ENCODE peak calls at places on chromosomes 1 and 21, in six cellular contexts. W, Q, I, X, C and Y are unnamed samples.

GRCh38 chr1:93180723-93181613 is at the start of gene CCDC18:
- DNase-seq in W (peak), Q (no peak), I (no peak), X (no peak), C (peak), Y (no peak)

GRCh38 chr1:236850580-236850979 is 55.5 kb downstream of the MTR start:
- DNase-seq in W (no peak), Q (peak), I (no peak), X (no peak), C (no peak), Y (no peak)

GRCh38 chr1:7418442-7419080 is 352.5 kb upstream of the VAMP3 start:
- DNase-seq in W (no peak), Q (peak), I (peak), X (no peak), C (no peak), Y (peak)

GRCh38 chr1:116574581-116575291 is 3.9 kb upstream of the CD58 start:
- DNase-seq in W (peak), Q (no peak), I (no peak), X (peak), C (peak), Y (no peak)

GRCh38 chr1:112721966-112722524 is 6.9 kb upstream of the PPM1J start:
- DNase-seq in W (no peak), Q (peak), I (no peak), X (no peak), C (no peak), Y (no peak)

GRCh38 chr1:164559342-164560070 is 522 bp downstream of the PBX1 start:
- DNase-seq in W (no peak), Q (peak), I (no peak), X (peak), C (peak), Y (no peak)

GRCh38 chr1:184419734-184420161 is 32.9 kb downstream of the C1orf21 start:
- DNase-seq in W (no peak), Q (no peak), I (no peak), X (no peak), C (no peak), Y (no peak)

GRCh38 chr21:31397939-31398338 is 53.9 kb upstream of the TIAM1 start:
- DNase-seq in W (no peak), Q (no peak), I (no peak), X (no peak), C (no peak), Y (no peak)

DNA sequence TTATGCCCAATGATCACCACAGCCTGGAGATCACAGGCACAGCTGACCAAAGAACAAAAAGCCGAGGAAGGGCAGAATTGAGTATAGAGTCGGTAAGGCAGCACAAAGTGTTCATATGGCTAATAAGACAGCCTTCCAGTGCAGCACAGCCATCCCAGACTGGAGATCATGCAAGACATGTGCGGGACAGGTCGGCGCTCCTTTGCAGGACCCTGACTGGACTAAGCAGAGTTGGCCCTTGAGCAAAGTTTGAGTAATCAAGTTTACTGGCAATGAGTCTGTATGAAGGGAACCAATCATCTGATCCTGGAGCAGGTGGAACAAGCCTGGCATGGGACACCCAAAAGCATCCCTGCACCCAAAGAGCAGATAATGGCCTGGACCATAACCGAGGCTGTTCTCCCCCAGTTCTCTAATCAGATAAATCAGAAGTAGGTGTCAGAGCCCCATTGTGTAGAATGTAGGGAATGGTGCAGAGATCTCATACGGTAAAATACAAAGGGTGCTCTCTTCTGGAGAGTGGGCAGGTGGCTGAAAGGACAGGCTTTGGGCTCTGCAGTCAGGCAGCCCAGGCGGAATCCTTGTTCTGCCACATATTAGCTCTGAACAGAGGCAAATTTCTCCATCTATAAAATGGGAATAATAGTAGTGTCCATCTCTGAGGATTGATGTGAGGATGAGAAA is 10.7 kb upstream of the DNASE2B start:
- DNase-seq in W (no peak), Q (no peak), I (no peak), X (no peak), C (no peak), Y (no peak)
- TF ChIP-seq CTCF in W (no peak), Q (no peak), I (no peak), X (no peak), C (peak), Y (no peak)

GRCh38 chr1:18575620-18576019 is 55.0 kb upstream of the PAX7 start:
- DNase-seq in W (peak), Q (no peak), I (peak), X (no peak), C (peak), Y (peak)
- TF ChIP-seq CTCF in W (peak), Q (peak), I (peak), X (peak), C (peak), Y (peak)

GRCh38 chr1:26537951-26538352 is 8.4 kb downstream of the RPS6KA1 start:
- DNase-seq in W (peak), Q (no peak), I (peak), X (no peak), C (peak), Y (no peak)
- TF ChIP-seq CTCF in W (peak), Q (no peak), I (no peak), X (no peak), C (peak), Y (peak)

GRCh38 chr1:18324246-18324645 is 156.5 kb upstream of the KLHDC7A start:
- DNase-seq in W (no peak), Q (no peak), I (no peak), X (no peak), C (no peak), Y (no peak)
- TF ChIP-seq CTCF in W (no peak), Q (no peak), I (no peak), X (no peak), C (no peak), Y (peak)

GRCh38 chr1:181103404-181103803 is 14.9 kb downstream of the IER5 start:
- DNase-seq in W (no peak), Q (no peak), I (no peak), X (no peak), C (peak), Y (no peak)

GRCh38 chr1:181102841-181103240 is 14.3 kb downstream of the IER5 start:
- DNase-seq in W (no peak), Q (no peak), I (no peak), X (no peak), C (no peak), Y (no peak)

GRCh38 chr1:181104790-181105133 is 16.3 kb downstream of the IER5 start:
- DNase-seq in W (no peak), Q (no peak), I (no peak), X (peak), C (peak), Y (peak)

GRCh38 chr1:181105134-181106021 is 16.9 kb downstream of the IER5 start:
- DNase-seq in W (peak), Q (peak), I (peak), X (peak), C (peak), Y (peak)

DNA sequence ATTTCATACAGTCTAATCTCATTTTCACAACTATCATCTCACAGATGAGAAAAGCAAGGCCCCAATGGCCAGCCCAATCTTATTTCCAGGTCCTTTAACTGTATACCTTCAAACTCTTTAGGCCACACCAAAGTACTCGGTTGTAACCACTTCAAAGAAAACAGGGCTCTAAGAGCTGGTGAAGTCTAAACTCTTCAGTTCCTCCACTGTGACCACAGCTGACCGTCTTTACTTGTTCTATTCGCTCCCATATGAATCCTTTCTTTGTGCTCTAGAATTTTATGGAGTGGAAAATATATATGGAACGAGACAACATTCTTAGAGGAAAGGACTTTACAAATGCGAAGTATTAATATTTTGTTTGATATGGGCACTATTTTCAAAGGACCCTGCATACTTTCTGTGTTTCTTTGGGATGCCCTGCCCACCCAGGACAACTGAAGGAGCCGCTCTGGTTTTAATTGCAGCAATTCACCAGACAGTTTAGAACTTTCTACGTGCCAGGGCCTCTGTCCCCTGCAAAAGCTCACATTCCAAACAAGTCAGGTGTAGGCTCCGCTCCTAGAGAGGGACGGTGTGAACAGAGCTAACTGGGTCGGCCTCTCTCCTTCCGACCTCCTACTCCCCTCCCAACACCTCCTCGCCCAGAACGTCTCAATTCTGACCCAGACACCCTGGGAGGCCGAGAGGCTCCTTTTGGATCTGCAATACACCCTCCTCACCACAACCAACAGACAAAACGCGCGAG is 15.7 kb downstream of the IER5 start:
- DNase-seq in W (peak), Q (no peak), I (no peak), X (no peak), C (no peak), Y (no peak)
- TF ChIP-seq CTCF in W (no peak), Q (no peak), I (no peak), X (peak), C (no peak), Y (no peak)

GRCh38 chr21:41780337-41781046 is 13.6 kb upstream of the RIPK4 start:
- DNase-seq in W (no peak), Q (no peak), I (no peak), X (no peak), C (no peak), Y (no peak)

GRCh38 chr21:41776778-41777177 is 9.9 kb upstream of the RIPK4 start:
- DNase-seq in W (no peak), Q (no peak), I (no peak), X (no peak), C (no peak), Y (no peak)

GRCh38 chr21:41779659-41780058 is 12.8 kb upstream of the RIPK4 start:
- DNase-seq in W (no peak), Q (no peak), I (no peak), X (no peak), C (no peak), Y (no peak)

GRCh38 chr21:41778974-41779600 is 12.2 kb upstream of the RIPK4 start:
- DNase-seq in W (no peak), Q (no peak), I (no peak), X (no peak), C (no peak), Y (no peak)

DNA sequence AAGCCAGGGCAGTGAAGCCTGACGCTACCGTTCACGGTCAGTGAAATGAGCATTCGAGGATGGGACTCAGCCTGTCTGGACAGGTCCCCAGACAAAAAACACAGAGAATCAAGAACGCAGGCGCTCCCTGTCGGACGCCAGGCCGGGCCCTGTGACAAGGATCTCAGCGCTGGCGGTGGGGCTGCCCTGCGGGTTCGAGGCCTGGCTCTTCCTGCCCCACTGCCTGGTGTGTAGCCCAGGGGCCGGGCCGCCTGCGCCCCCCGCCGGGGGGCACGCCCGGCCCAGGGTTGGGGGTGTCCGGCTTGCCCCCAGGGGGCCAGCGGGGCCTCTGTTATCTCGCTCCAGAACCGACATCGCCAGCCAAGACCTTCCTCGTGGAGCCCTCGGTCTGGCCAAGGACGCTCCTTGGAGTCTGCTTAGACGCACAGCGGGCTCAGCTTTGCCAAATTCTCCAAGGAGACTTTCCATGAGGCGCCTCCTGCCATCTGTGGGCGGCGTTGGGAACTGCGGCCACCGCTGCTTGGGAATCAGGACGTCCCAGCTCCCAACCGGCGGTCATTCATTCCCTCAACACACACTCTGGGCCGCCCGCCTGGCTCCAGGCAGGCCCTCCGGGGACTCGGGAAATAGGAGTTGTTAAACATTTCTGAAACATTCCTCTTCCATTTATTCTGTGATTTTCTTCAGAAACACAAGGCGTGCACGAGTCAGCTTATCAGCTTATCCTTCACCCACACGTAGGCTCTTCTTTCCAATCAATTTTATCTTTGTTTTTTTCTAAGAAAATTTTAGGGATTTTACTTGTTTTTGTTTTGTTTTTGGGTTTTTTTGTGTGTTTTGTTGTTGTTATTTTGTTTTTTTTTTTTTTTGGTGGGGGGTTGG is 11.3 kb upstream of the RIPK4 start:
- DNase-seq in W (no peak), Q (peak), I (peak), X (peak), C (peak), Y (peak)
- TF ChIP-seq CTCF in W (peak), Q (peak), I (peak), X (peak), C (peak), Y (peak)

GRCh38 chr1:1819762-1820161 is 41.5 kb upstream of the NADK start:
- DNase-seq in W (no peak), Q (no peak), I (no peak), X (no peak), C (no peak), Y (no peak)

GRCh38 chr1:1815606-1816281 is 37.5 kb upstream of the NADK start:
- DNase-seq in W (no peak), Q (no peak), I (no peak), X (no peak), C (no peak), Y (no peak)

DNA sequence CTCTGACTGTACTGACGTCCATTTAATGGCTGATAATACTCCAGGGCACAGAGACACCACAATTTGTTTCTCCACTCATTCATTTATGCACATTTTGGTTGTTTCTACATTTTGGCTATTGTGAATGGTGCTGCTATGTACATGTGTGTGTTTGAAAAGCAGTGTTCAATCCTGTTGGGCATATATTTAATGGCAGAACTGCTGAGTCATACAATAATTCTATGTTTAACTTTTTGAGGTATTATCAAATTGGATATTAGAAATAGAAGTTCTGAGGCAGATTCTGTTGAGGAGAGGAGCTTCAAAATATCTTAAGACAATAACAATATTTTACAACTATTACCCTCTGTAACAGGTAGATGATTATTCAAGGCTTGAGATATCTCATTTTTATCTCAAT is 39.0 kb upstream of the NADK start:
- DNase-seq in W (no peak), Q (no peak), I (no peak), X (no peak), C (no peak), Y (no peak)
- TF ChIP-seq CTCF in W (no peak), Q (no peak), I (no peak), X (no peak), C (no peak), Y (no peak)